ENCODE peak calls at places on chromosome 3, in nine cellular contexts. T is HCT116, A is GM23338, C is OCI-LY7, E is hepatocyte, W is Karpas-422, K is MM.1S, Y is PC-9, P is SK-N-SH. B is an unnamed sample.

GRCh38 chr3:179421500-179421899 is 29.8 kb downstream of the GNB4 start:
- DNase-seq in T (no peak), A (peak; percentile 22), C (peak; percentile 21), E (peak; percentile 39), W (no peak), K (no peak), Y (peak; percentile 19), P (peak; percentile 28), B (no peak)

GRCh38 chr3:67947808-67948508 is 293.5 kb upstream of the SUCLG2 start:
- DNase-seq in T (no peak), A (peak; percentile 73), C (peak; percentile 88), E (peak; percentile 77), W (no peak), K (peak; percentile 90), Y (peak; percentile 5), P (no peak), B (peak; percentile 31)

GRCh38 chr3:113927556-113927955 is 20.3 kb upstream of the ZDHHC23 start:
- DNase-seq in T (no peak), A (no peak), C (no peak), E (no peak), W (no peak), K (no peak), Y (no peak), P (no peak), B (no peak)

GRCh38 chr3:154243353-154243752 is 80.9 kb downstream of the DHX36 start:
- DNase-seq in T (no peak), A (no peak), C (no peak), E (no peak), W (no peak), K (no peak), Y (no peak), P (no peak), B (peak; percentile 21)

GRCh38 chr3:170228093-170228766 is 6.0 kb downstream of the PRKCI start:
- DNase-seq in T (no peak), A (no peak), C (no peak), E (no peak), W (no peak), K (no peak), Y (peak; percentile 57), P (no peak), B (peak; percentile 41)

GRCh38 chr3:74756586-74756985 is 142.1 kb upstream of the CNTN3 start:
- DNase-seq in T (no peak), A (peak; percentile 6), C (no peak), E (no peak), W (no peak), K (no peak), Y (no peak), P (no peak), B (no peak)

GRCh38 chr3:82568776-82569338 is 807.4 kb upstream of the GBE1 start:
- DNase-seq in T (no peak), A (no peak), C (no peak), E (no peak), W (no peak), K (no peak), Y (no peak), P (no peak), B (no peak)

GRCh38 chr3:183094711-183095110 is 4.6 kb downstream of the MCCC1 start:
- DNase-seq in T (no peak), A (no peak), C (no peak), E (no peak), W (no peak), K (no peak), Y (no peak), P (no peak), B (peak; percentile 85)

GRCh38 chr3:60094392-60094947 is 1044.6 kb upstream of the CFAP20DC start:
- DNase-seq in T (no peak), A (no peak), C (no peak), E (no peak), W (no peak), K (no peak), Y (no peak), P (no peak), B (no peak)

GRCh38 chr3:128714887-128715496 is 11.0 kb upstream of the RAB7A start:
- DNase-seq in T (no peak), A (no peak), C (peak; percentile 39), E (no peak), W (no peak), K (no peak), Y (no peak), P (no peak), B (no peak)

GRCh38 chr3:33170531-33170930 is 48.1 kb downstream of the SUSD5 start:
- DNase-seq in T (no peak), A (no peak), C (no peak), E (no peak), W (no peak), K (no peak), Y (no peak), P (no peak), B (no peak)

GRCh38 chr3:166351461-166351860 is 514.2 kb upstream of the BCHE start:
- DNase-seq in T (no peak), A (no peak), C (no peak), E (no peak), W (no peak), K (no peak), Y (no peak), P (no peak), B (peak; percentile 42)

DNA sequence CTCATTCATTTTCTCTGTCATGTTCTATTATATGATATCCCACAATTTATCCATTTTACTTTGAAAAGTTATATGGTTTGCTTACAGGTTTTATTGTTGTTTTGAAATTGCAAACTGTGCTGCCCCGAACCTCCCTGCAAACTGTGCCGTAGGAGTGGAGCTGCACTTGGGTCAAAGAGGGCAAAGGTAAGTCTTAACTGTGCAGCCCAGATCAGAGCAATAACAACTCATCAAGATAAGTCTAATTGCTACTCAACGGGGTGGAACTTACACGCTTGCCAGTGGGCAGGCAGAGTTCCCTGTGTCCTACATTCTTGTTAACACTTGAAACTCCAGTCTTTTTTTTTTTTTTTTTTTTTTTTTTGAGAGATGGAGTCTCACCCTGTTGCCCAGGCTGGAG is 33.2 kb downstream of the ZDHHC19 start:
- DNase-seq in T (no peak), A (no peak), C (no peak), E (no peak), W (no peak), K (no peak), Y (no peak), P (peak; percentile 12), B (no peak)
- H3K9me2 ChIP-seq in T (no peaks in the 10 kb centered on the region), A (no peaks in the 10 kb centered on the region), C (no peaks in the 10 kb centered on the region), E (no peaks in the 10 kb centered on the region), W (no peaks in the 10 kb centered on the region), K (no peaks in the 10 kb centered on the region), Y (no peaks in the 10 kb centered on the region), P (no peaks in the 10 kb centered on the region), B (no peaks in the 10 kb centered on the region)

DNA sequence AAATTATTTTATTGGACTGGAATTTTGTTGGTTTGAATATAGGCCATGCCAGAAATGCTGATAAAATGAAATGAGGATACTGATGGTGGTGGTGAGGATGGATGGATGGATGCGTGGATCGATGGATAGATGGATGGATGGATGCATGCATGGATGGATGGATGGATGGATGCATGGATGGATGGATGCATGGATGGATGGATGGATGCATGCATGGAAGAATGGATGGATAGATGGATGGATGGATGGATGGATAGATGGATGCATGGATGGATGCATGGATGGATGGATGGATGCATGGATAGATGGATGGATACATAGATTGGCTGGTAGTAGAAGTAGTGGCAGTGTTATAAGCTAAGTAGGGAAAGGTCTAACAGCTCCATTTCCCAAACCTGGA is 40.1 kb downstream of the CPN2 start:
- DNase-seq in T (no peak), A (no peak), C (no peak), E (no peak), W (no peak), K (no peak), Y (no peak), P (no peak), B (no peak)
- H3K4me1 ChIP-seq in T (peaks cover 26% of the 10 kb centered on the region), A (peaks cover 41% of the 10 kb centered on the region), C (peaks cover 17% of the 10 kb centered on the region), E (peaks cover 39% of the 10 kb centered on the region), W (peaks cover 37% of the 10 kb centered on the region), K (peaks cover 38% of the 10 kb centered on the region), Y (peaks cover 19% of the 10 kb centered on the region), P (peaks cover 8% of the 10 kb centered on the region), B (peaks cover 24% of the 10 kb centered on the region)

DNA sequence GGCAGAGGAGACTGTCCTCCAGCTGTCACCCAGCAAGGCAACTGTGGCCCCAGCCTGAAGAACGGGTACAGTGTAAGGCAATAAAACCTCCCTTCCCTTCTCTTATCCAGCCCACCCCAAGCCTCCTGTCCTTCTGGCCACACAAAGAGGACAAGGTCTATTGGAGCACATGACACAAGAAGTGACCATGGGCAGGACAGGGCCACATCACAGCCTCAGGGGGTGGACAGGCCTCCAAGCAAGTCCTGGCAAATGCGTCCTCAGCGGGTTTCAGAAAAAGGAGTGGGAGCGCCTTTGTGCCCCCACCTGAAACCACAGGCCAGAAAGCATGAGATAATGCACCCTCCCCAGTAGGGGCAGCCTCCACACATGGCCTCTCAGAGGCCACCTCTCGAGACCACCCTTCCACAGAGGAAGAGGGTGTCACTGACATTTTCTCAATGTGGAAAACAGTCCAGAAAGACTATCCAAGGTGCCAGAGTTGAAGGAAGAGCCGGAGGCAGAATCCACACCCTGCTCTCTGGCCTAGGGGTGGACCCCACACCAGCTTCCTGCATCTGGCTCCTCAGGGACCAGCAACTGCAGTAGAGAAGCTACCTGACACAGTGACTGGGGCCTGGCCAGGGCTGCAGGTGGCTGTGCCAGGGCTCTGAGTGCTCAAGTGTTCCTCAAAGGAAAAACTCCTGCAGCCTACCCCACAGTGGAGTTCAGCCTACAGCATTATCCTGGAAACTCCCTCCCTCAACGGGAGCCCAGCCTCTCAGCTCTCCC is 43.9 kb downstream of the CCDC12 start:
- DNase-seq in T (no peak), A (no peak), C (peak; percentile 68), E (no peak), W (peak; percentile 77), K (no peak), Y (no peak), P (no peak), B (no peak)
- H3K36me3 ChIP-seq in T (no peaks in the 10 kb centered on the region), A (no peaks in the 10 kb centered on the region), C (peaks cover 84% of the 10 kb centered on the region), E (no peaks in the 10 kb centered on the region), W (peaks cover 10% of the 10 kb centered on the region), K (peaks cover 7% of the 10 kb centered on the region), Y (peaks cover 5% of the 10 kb centered on the region), P (peaks cover 20% of the 10 kb centered on the region), B (peaks cover 30% of the 10 kb centered on the region)

GRCh38 chr3:23079976-23080375 is 123.2 kb upstream of the UBE2E2 start:
- DNase-seq in T (no peak), A (peak; percentile 17), C (no peak), E (peak; percentile 49), W (no peak), K (no peak), Y (peak; percentile 16), P (no peak), B (peak; percentile 86)

GRCh38 chr3:23086831-23087230 is 116.3 kb upstream of the UBE2E2 start:
- DNase-seq in T (no peak), A (no peak), C (no peak), E (no peak), W (no peak), K (no peak), Y (no peak), P (no peak), B (no peak)

GRCh38 chr3:23086366-23086765 is 116.8 kb upstream of the UBE2E2 start:
- DNase-seq in T (no peak), A (no peak), C (no peak), E (no peak), W (no peak), K (no peak), Y (no peak), P (no peak), B (no peak)

GRCh38 chr3:23084367-23084766 is 118.8 kb upstream of the UBE2E2 start:
- DNase-seq in T (no peak), A (no peak), C (no peak), E (no peak), W (no peak), K (no peak), Y (no peak), P (no peak), B (no peak)

DNA sequence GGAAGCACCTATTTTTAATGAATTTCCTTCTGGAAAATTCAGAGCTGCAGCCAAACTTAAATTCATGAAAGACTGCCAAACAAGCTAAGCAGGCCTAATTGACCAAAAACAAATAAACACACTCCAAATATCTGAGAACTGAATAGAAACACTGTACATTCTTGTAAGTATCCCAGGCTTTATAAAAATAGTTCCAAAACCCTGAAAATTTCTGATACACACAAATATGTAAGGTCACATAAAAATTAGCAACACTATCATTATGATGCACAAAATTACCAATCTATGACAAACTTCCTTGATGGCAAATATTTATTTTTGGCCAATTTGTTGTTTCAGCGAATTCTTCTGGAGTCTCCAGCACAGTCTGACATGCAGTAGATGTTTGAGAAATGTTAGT is 117.9 kb upstream of the UBE2E2 start:
- DNase-seq in T (no peak), A (no peak), C (no peak), E (no peak), W (no peak), K (no peak), Y (no peak), P (no peak), B (no peak)
- H3K9me2 ChIP-seq in T (no peaks in the 10 kb centered on the region), A (no peaks in the 10 kb centered on the region), C (no peaks in the 10 kb centered on the region), E (no peaks in the 10 kb centered on the region), W (no peaks in the 10 kb centered on the region), K (no peaks in the 10 kb centered on the region), Y (no peaks in the 10 kb centered on the region), P (no peaks in the 10 kb centered on the region), B (no peaks in the 10 kb centered on the region)

B was measured in PC-3.